ENCODE peak calls at places on chromosomes 16 and 17, in four cellular contexts. One of them, this sample, is unnamed.

GRCh38 chr17:13160281-13160680 is 142.5 kb upstream of the ELAC2 start:
- DNase-seq in brain microvascular endothelial cell: no peak
- DNase-seq in type B pancreatic cell: no peak
- DNase-seq in KBM-7: no peak
- DNase-seq in this sample: no peak

GRCh38 chr17:8125196-8125946 is 1.5 kb upstream of the HES7 start:
- DNase-seq in brain microvascular endothelial cell: peak
- DNase-seq in type B pancreatic cell: peak
- DNase-seq in KBM-7: peak
- DNase-seq in this sample: peak

GRCh38 chr16:10849736-10850477 is 27.1 kb upstream of the CIITA start:
- DNase-seq in brain microvascular endothelial cell: no peak
- DNase-seq in type B pancreatic cell: no peak
- DNase-seq in KBM-7: no peak
- DNase-seq in this sample: no peak

GRCh38 chr17:47726796-47727703 is 6.0 kb upstream of the TBX21 start:
- DNase-seq in brain microvascular endothelial cell: no peak
- DNase-seq in type B pancreatic cell: no peak
- DNase-seq in KBM-7: no peak
- DNase-seq in this sample: no peak

GRCh38 chr17:75240394-75241142 is 20.8 kb downstream of the GGA3 start:
- DNase-seq in brain microvascular endothelial cell: peak
- DNase-seq in type B pancreatic cell: no peak
- DNase-seq in KBM-7: peak
- DNase-seq in this sample: no peak

GRCh38 chr17:62658136-62658535 is 30.7 kb downstream of the MRC2 start:
- DNase-seq in brain microvascular endothelial cell: no peak
- DNase-seq in type B pancreatic cell: no peak
- DNase-seq in KBM-7: no peak
- DNase-seq in this sample: no peak

GRCh38 chr16:82808036-82808435 is 181.3 kb downstream of the CDH13 start:
- DNase-seq in brain microvascular endothelial cell: no peak
- DNase-seq in type B pancreatic cell: no peak
- DNase-seq in KBM-7: no peak
- DNase-seq in this sample: no peak

GRCh38 chr16:4926928-4927327 is 10.0 kb downstream of the PPL start:
- DNase-seq in brain microvascular endothelial cell: no peak
- DNase-seq in type B pancreatic cell: no peak
- DNase-seq in KBM-7: no peak
- DNase-seq in this sample: no peak

GRCh38 chr17:20189322-20189721 is 180.2 kb downstream of the SPECC1 start:
- DNase-seq in brain microvascular endothelial cell: peak
- DNase-seq in type B pancreatic cell: no peak
- DNase-seq in KBM-7: no peak
- DNase-seq in this sample: peak

This sample was measured in HFFc6.